ENCODE peak calls at places on chromosomes 1 and 21, in four cellular contexts. L is T-helper 2 cell, U is HEK293T, S is hypothalamus. O is an unnamed sample.

GRCh38 chr1:172588296-172589291 is 55.6 kb downstream of the SUCO start:
- DNase-seq in L (peak), U (no peak), S (no peak), O (no peak)

GRCh38 chr21:28822882-28823335 is 169.8 kb downstream of the LTN1 start:
- DNase-seq in L (no peak), U (peak), S (no peak), O (no peak)

GRCh38 chr1:41416552-41417334 is 55.5 kb downstream of the FOXO6 start:
- DNase-seq in L (peak), U (peak), S (peak), O (peak)

GRCh38 chr21:45264919-45265515 is 22.7 kb downstream of the POFUT2 start:
- DNase-seq in L (no peak), U (no peak), S (no peak), O (no peak)

GRCh38 chr1:223521150-223521549 is 127.9 kb downstream of the CCDC185 start:
- DNase-seq in L (no peak), U (no peak), S (no peak), O (no peak)

GRCh38 chr1:58162952-58163550 is 383.5 kb downstream of the OMA1 start:
- DNase-seq in L (peak), U (peak), S (no peak), O (no peak)

GRCh38 chr1:92961896-92962752 is 862 bp upstream of the DIPK1A start:
- DNase-seq in L (peak), U (peak), S (no peak), O (peak)

GRCh38 chr1:233143266-233143665 is 152.3 kb downstream of the PCNX2 start:
- DNase-seq in L (no peak), U (no peak), S (no peak), O (no peak)

GRCh38 chr1:222081859-222082258 is 340.0 kb upstream of the DUSP10 start:
- DNase-seq in L (no peak), U (no peak), S (no peak), O (no peak)

GRCh38 chr1:185973645-185974044 is 239.5 kb downstream of the HMCN1 start:
- DNase-seq in L (peak), U (no peak), S (no peak), O (no peak)

GRCh38 chr1:87042127-87042811 is 127.8 kb downstream of the HS2ST1 start:
- DNase-seq in L (peak), U (no peak), S (no peak), O (no peak)